ENCODE peak calls at places on chromosomes 11 and 22, in five cellular contexts. Z is NCI-H2107, E is NCI-H1105, D is NCI-H1092, P is heart left ventricle. Y is an unnamed sample.

GRCh38 chr11:45091563-45092392 is 54.7 kb upstream of the PRDM11 start:
- DNase-seq in P (peak), Z (no peak), D (no peak), E (no peak), Y (peak)

GRCh38 chr22:36301384-36301828 is 48.5 kb downstream of the APOL1 start:
- DNase-seq in E (peak), Z (peak), D (peak), P (no peak), Y (peak)

GRCh38 chr11:12901874-12902481 is 107.1 kb upstream of the RASSF10 start:
- DNase-seq in Z (no peak), E (no peak), P (no peak), D (no peak), Y (no peak)

GRCh38 chr11:21289686-21290085 is 620.3 kb downstream of the NELL1 start:
- DNase-seq in P (no peak), Z (no peak), E (no peak), D (no peak), Y (no peak)

GRCh38 chr11:115184901-115185300 is 319.3 kb downstream of the CADM1 start:
- DNase-seq in E (no peak), P (no peak), Z (no peak), D (no peak), Y (no peak)

GRCh38 chr22:49015459-49015858 is 812.2 kb downstream of the BRD1 start:
- DNase-seq in Z (no peak), E (no peak), D (no peak), P (no peak), Y (peak)

GRCh38 chr11:36622431-36623136 is 24.5 kb upstream of the RAG2 start:
- DNase-seq in E (no peak), Z (peak), D (no peak), P (no peak), Y (no peak)

GRCh38 chr22:37487559-37487958 is 1.4 kb upstream of the MFNG start:
- DNase-seq in P (no peak), Z (no peak), E (no peak), D (no peak), Y (no peak)

GRCh38 chr11:132056689-132057088 is 686.3 kb downstream of the NTM start:
- DNase-seq in E (no peak), P (no peak), D (no peak), Z (no peak), Y (peak)

GRCh38 chr11:94895451-94895850 is 77.9 kb downstream of the CWC15 start:
- DNase-seq in P (no peak), D (no peak), Z (no peak), E (no peak), Y (no peak)

GRCh38 chr11:7279676-7280075 is 28.0 kb downstream of the SYT9 start:
- DNase-seq in D (no peak), Z (no peak), P (no peak), E (no peak), Y (no peak)

GRCh38 chr22:42281706-42282251 is 11.3 kb upstream of the TCF20 start:
- DNase-seq in E (no peak), Z (no peak), P (peak), D (no peak), Y (no peak)

GRCh38 chr11:12693075-12693473 is 18.9 kb downstream of the TEAD1 start:
- DNase-seq in P (no peak), Z (no peak), E (no peak), D (no peak), Y (no peak)

GRCh38 chr11:6258571-6258998 is 1.1 kb upstream of the CCKBR start:
- DNase-seq in D (no peak), E (peak), P (no peak), Z (no peak), Y (peak)

GRCh38 chr22:22235564-22235963 is 9.0 kb upstream of the VPREB1 start:
- DNase-seq in D (no peak), Z (no peak), P (no peak), E (no peak), Y (peak)

GRCh38 chr11:34613015-34613414 is 7.9 kb upstream of the EHF start:
- DNase-seq in E (no peak), Z (no peak), D (no peak), P (no peak), Y (no peak)

GRCh38 chr11:2325123-2325522 is 23.3 kb downstream of the TSPAN32 start:
- DNase-seq in D (no peak), Z (no peak), E (no peak), P (no peak), Y (no peak)

GRCh38 chr11:75014129-75014528 is 25.4 kb downstream of the NEU3 start:
- DNase-seq in D (no peak), P (peak), Z (no peak), E (no peak), Y (no peak)

GRCh38 chr22:38870791-38871359 is 1.1 kb downstream of the CBX6 start:
- DNase-seq in Z (no peak), E (no peak), D (no peak), P (no peak), Y (no peak)

GRCh38 chr11:26319906-26320305 is 12.0 kb upstream of the ANO3 start:
- DNase-seq in D (no peak), E (no peak), Z (no peak), P (no peak), Y (no peak)

GRCh38 chr11:797300-798092 is 585 bp downstream of the SLC25A22 start:
- DNase-seq in Z (peak), E (peak), P (peak), D (peak), Y (peak)

GRCh38 chr22:28904211-28904808 is 20.9 kb downstream of the ZNRF3 start:
- DNase-seq in Z (no peak), E (no peak), P (no peak), D (no peak), Y (no peak)

GRCh38 chr22:39949964-39950737 is 10.0 kb upstream of the TMA7B start:
- DNase-seq in P (no peak), D (no peak), Z (no peak), E (no peak), Y (no peak)

GRCh38 chr11:87322570-87322969 is 284.8 kb downstream of the TMEM135 start:
- DNase-seq in P (no peak), Z (no peak), D (no peak), E (no peak), Y (no peak)

GRCh38 chr11:66143264-66143566 is 73.1 kb downstream of the PACS1 start:
- DNase-seq in Z (no peak), D (no peak), E (no peak), P (no peak), Y (no peak)

GRCh38 chr11:111265421-111265820 is 19.9 kb downstream of the POU2AF2 start:
- DNase-seq in Z (no peak), P (no peak), E (no peak), D (no peak), Y (no peak)

GRCh38 chr11:116173946-116174911 is 598.6 kb downstream of the BUD13 start:
- DNase-seq in P (no peak), Z (no peak), D (no peak), E (no peak), Y (no peak)

Y was measured in right cardiac atrium.